ENCODE peak calls at places on chromosome 17, in eight cellular contexts. W is psoas muscle, N is heart right ventricle, E is HL-60, L is PC-9, U is pancreas, Z is left ventricle myocardium inferior, M is IMR-90. H is an unnamed sample.
A peak's percentile ranks its signal among the peaks of the same experiment; 100 is the strongest.

GRCh38 chr17:40399185-40399584 is 18.5 kb downstream of the TOP2A start:
- DNase-seq in U (no peak), W (no peak), L (no peak), Z (no peak), N (no peak), E (no peak), M (peak; percentile 74), H (no peak)

GRCh38 chr17:62718420-62718819 is 89.7 kb downstream of the MARCHF10 start:
- DNase-seq in M (peak; percentile 61), W (no peak), L (peak; percentile 68), Z (no peak), U (no peak), N (no peak), E (no peak), H (no peak)

GRCh38 chr17:44536090-44536960 is 21.0 kb upstream of the FZD2 start:
- DNase-seq in M (no peak), E (no peak), Z (no peak), N (peak; percentile 35), L (no peak), U (no peak), W (no peak), H (no peak)

GRCh38 chr17:5434984-5435383 is 4.0 kb downstream of the C1QBP start:
- DNase-seq in M (no peak), W (no peak), U (no peak), E (no peak), L (no peak), N (no peak), Z (no peak), H (no peak)

GRCh38 chr17:40355123-40355803 is 9.3 kb downstream of the GJD3 start:
- DNase-seq in W (peak; percentile 82), L (peak; percentile 63), Z (peak; percentile 79), U (peak; percentile 95), N (peak; percentile 75), M (peak; percentile 43), E (peak; percentile 63), H (no peak)

GRCh38 chr17:17710728-17711541 is 29.7 kb downstream of the RAI1 start:
- DNase-seq in E (no peak), Z (no peak), U (peak; percentile 84), W (no peak), L (peak; percentile 98), M (peak; percentile 93), N (no peak), H (peak; percentile 57)

GRCh38 chr17:3802461-3803307 is 1.7 kb upstream of the ITGAE start:
- DNase-seq in E (peak; percentile 50), L (no peak), W (peak; percentile 42), U (no peak), Z (no peak), N (no peak), M (peak; percentile 90), H (no peak)

GRCh38 chr17:1485311-1485747 is 7.2 kb downstream of the MYO1C start:
- DNase-seq in N (peak; percentile 76), E (no peak), L (peak; percentile 68), U (peak; percentile 79), W (peak; percentile 66), Z (peak; percentile 76), M (no peak), H (no peak)

GRCh38 chr17:28897769-28898259 is 281 bp upstream of the FLOT2 start:
- DNase-seq in Z (no peak), E (no peak), M (no peak), L (no peak), U (no peak), N (peak; percentile 36), W (no peak), H (no peak)

GRCh38 chr17:40471856-40472732 is 28.8 kb downstream of the IGFBP4 start:
- DNase-seq in U (no peak), L (no peak), N (no peak), E (no peak), Z (no peak), M (peak; percentile 58), W (no peak), H (no peak)

GRCh38 chr17:79192503-79193500 is 118.2 kb downstream of the ENGASE start:
- DNase-seq in L (peak; percentile 18), M (peak; percentile 11), U (peak; percentile 72), N (peak; percentile 26), E (peak; percentile 3), Z (peak; percentile 29), W (peak; percentile 27), H (no peak)

GRCh38 chr17:1490643-1491405 is 1.7 kb downstream of the MYO1C start:
- DNase-seq in L (peak; percentile 76), E (no peak), M (no peak), U (peak; percentile 83), W (peak; percentile 71), Z (peak; percentile 83), N (peak; percentile 79), H (no peak)

GRCh38 chr17:75683467-75684041 is 16.4 kb downstream of the SAP30BP start:
- DNase-seq in E (no peak), W (no peak), M (peak; percentile 80), U (peak; percentile 9), L (peak; percentile 56), N (no peak), Z (no peak), H (no peak)

GRCh38 chr17:42908872-42909700 is 8.5 kb downstream of the G6PC1 start:
- DNase-seq in Z (no peak), M (peak; percentile 61), W (no peak), L (no peak), N (no peak), E (no peak), U (no peak), H (no peak)

GRCh38 chr17:75845933-75846700 is 1.9 kb upstream of the UNC13D start:
- DNase-seq in E (no peak), W (no peak), M (no peak), L (peak; percentile 84), Z (no peak), U (no peak), N (no peak), H (no peak)

GRCh38 chr17:71528210-71528609 is 592.6 kb upstream of the SOX9 start:
- DNase-seq in L (no peak), W (no peak), Z (no peak), E (no peak), M (no peak), U (no peak), N (no peak), H (no peak)

GRCh38 chr17:28276011-28276410 is 43.0 kb upstream of the TMEM97 start:
- DNase-seq in E (no peak), Z (no peak), W (no peak), N (no peak), L (no peak), M (no peak), U (no peak), H (no peak)

GRCh38 chr17:559699-560378 is 154.8 kb downstream of the VPS53 start:
- DNase-seq in E (no peak), W (peak; percentile 52), N (peak; percentile 46), L (peak; percentile 27), M (peak; percentile 89), U (no peak), Z (peak; percentile 28), H (peak; percentile 22)

GRCh38 chr17:61946359-61946758 is 18.6 kb upstream of the INTS2 start:
- DNase-seq in M (no peak), U (no peak), N (no peak), L (no peak), E (no peak), Z (no peak), W (no peak), H (no peak)

GRCh38 chr17:58694302-58694701 is 1.9 kb downstream of the RAD51C start:
- DNase-seq in Z (no peak), N (no peak), W (no peak), M (no peak), U (no peak), L (peak; percentile 42), E (no peak), H (no peak)

GRCh38 chr17:16945513-16946201 is 26.3 kb downstream of the TNFRSF13B start:
- DNase-seq in Z (no peak), L (no peak), U (no peak), N (no peak), W (no peak), E (no peak), M (no peak), H (no peak)

GRCh38 chr17:49343273-49343672 is 18.8 kb downstream of the ZNF652 start:
- DNase-seq in N (no peak), M (peak; percentile 78), L (no peak), W (no peak), E (peak; percentile 28), Z (no peak), U (no peak), H (no peak)
- H3K27ac ChIP-seq in N (no peak overlapping the region), M (no peak overlapping the region), L (no peak overlapping the region), W (no peak overlapping the region), E (peak overlapping the region; percentile 42), Z (no peak overlapping the region), U (no peak overlapping the region), H (no peak overlapping the region)

GRCh38 chr17:66776999-66777688 is 57.8 kb upstream of the CACNG5 start:
- DNase-seq in M (peak; percentile 34), U (no peak), N (no peak), E (no peak), L (no peak), W (no peak), Z (no peak), H (no peak)
- H3K27ac ChIP-seq in M (no peak overlapping the region), U (no peak overlapping the region), N (no peak overlapping the region), E (no peak overlapping the region), L (no peak overlapping the region), W (no peak overlapping the region), Z (no peak overlapping the region), H (no peak overlapping the region)

DNA sequence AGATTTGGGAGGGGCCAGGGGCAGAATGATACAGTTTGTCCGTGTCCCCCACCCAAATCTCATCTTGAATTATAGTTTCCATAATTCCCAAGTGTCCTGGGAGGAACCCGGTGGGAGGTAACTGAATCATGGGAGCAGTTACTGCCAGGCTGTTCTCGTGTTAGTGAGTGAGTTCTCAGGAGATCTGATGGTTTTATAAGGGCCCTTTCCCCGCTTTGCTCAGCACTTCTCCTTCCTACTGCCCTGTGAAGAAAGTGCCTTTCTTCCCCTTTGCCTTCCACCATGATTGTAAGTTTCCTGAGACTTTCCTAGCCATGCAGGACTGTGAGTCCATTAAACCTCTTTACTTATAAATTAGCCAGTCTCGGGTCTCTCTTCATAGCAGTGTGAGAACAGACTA is 28.9 kb upstream of the SEC14L1 start:
- DNase-seq in E (peak; percentile 37), U (no peak), N (no peak), W (no peak), L (no peak), Z (no peak), M (no peak), H (no peak)
- H3K27ac ChIP-seq in E (peak overlapping the region; percentile 2), U (no peak overlapping the region), N (peak overlapping the region; percentile 76), W (peak overlapping the region; percentile 81), L (no peak overlapping the region), Z (peak overlapping the region; percentile 92), M (no peak overlapping the region), H (no peak overlapping the region)

GRCh38 chr17:73791121-73791520 is 146.9 kb upstream of the SDK2 start:
- DNase-seq in N (no peak), M (no peak), U (peak; percentile 28), Z (no peak), L (no peak), W (no peak), E (no peak), H (no peak)
- H3K27ac ChIP-seq in N (no peak overlapping the region), M (no peak overlapping the region), U (no peak overlapping the region), Z (no peak overlapping the region), L (no peak overlapping the region), W (no peak overlapping the region), E (no peak overlapping the region), H (no peak overlapping the region)